ENCODE peak calls at places on chromosomes 13 and 19, in seven cellular contexts. Z is psoas muscle, M is H9, W is tibial artery, A is cardiac muscle cell, G is A673, T is MCF 10A. P is an unnamed sample.
A peak's percentile ranks its signal among the peaks of the same experiment; 100 is the strongest.

GRCh38 chr19:58568731-58569130 is 4.4 kb downstream of the MZF1 start:
- DNase-seq in Z (no peak), M (no peak), W (peak; percentile 35), A (no peak), G (no peak), T (no peak), P (no peak)

GRCh38 chr13:79056706-79057105 is 349.3 kb downstream of the RBM26 start:
- DNase-seq in Z (no peak), M (no peak), W (no peak), A (no peak), G (no peak), T (no peak), P (no peak)

GRCh38 chr13:113881614-113882265 is 17.9 kb upstream of the GAS6 start:
- DNase-seq in Z (no peak), M (no peak), W (peak; percentile 68), A (no peak), G (no peak), T (no peak), P (peak; percentile 35)

GRCh38 chr13:59750860-59751259 is 412.9 kb downstream of the DIAPH3 start:
- DNase-seq in Z (no peak), M (peak; percentile 74), W (no peak), A (peak; percentile 75), G (peak; percentile 93), T (no peak), P (peak; percentile 42)

GRCh38 chr19:42410371-42410770 is 16.8 kb downstream of the LIPE start:
- DNase-seq in Z (peak; percentile 34), M (no peak), W (no peak), A (no peak), G (no peak), T (no peak), P (no peak)

GRCh38 chr13:113178070-113178895 is 19.8 kb downstream of the PROZ start:
- DNase-seq in Z (no peak), M (no peak), W (no peak), A (peak; percentile 86), G (no peak), T (peak; percentile 21), P (peak; percentile 40)

GRCh38 chr13:19713186-19713965 is 69.4 kb downstream of the PSPC1 start:
- DNase-seq in Z (no peak), M (no peak), W (no peak), A (peak; percentile 72), G (peak; percentile 52), T (peak; percentile 64), P (peak; percentile 27)

GRCh38 chr13:41178040-41178439 is 16.3 kb downstream of the KBTBD7 start:
- DNase-seq in Z (no peak), M (no peak), W (no peak), A (peak; percentile 76), G (no peak), T (no peak), P (no peak)

GRCh38 chr13:37481005-37481857 is 117.3 kb downstream of the POSTN start:
- DNase-seq in Z (no peak), M (no peak), W (no peak), A (peak; percentile 38), G (no peak), T (no peak), P (no peak)

GRCh38 chr13:107457686-107458085 is 757.6 kb downstream of the LIG4 start:
- DNase-seq in Z (no peak), M (no peak), W (no peak), A (no peak), G (no peak), T (no peak), P (no peak)

GRCh38 chr19:50496189-50497029 is 14.6 kb downstream of the JOSD2 start:
- DNase-seq in Z (peak; percentile 73), M (peak; percentile 71), W (peak; percentile 62), A (peak; percentile 49), G (no peak), T (no peak), P (no peak)

GRCh38 chr13:42977219-42977659 is 14.8 kb downstream of the EPSTI1 start:
- DNase-seq in Z (no peak), M (no peak), W (no peak), A (no peak), G (no peak), T (no peak), P (no peak)

GRCh38 chr13:36998624-36999041 is 507 bp downstream of the ALG5 start:
- DNase-seq in Z (peak; percentile 57), M (peak; percentile 34), W (peak; percentile 69), A (peak; percentile 8), G (no peak), T (no peak), P (no peak)

GRCh38 chr19:47713046-47714021 is at the start of gene EHD2:
- DNase-seq in Z (peak; percentile 85), M (peak; percentile 64), W (peak; percentile 90), A (peak; percentile 86), G (peak; percentile 69), T (peak; percentile 81), P (no peak)

GRCh38 chr13:28792992-28793391 is 27.1 kb upstream of the MTUS2 start:
- DNase-seq in Z (no peak), M (no peak), W (no peak), A (peak; percentile 77), G (no peak), T (no peak), P (peak; percentile 20)

GRCh38 chr19:45306522-45307027 is 16.1 kb downstream of the CKM start:
- DNase-seq in Z (no peak), M (peak; percentile 81), W (no peak), A (no peak), G (peak; percentile 70), T (no peak), P (no peak)

GRCh38 chr19:45195764-45196163 is 17.2 kb downstream of the BLOC1S3 start:
- DNase-seq in Z (no peak), M (no peak), W (no peak), A (no peak), G (no peak), T (no peak), P (no peak)

GRCh38 chr19:12913871-12914690 is 5.0 kb downstream of the SYCE2 start:
- DNase-seq in Z (no peak), M (no peak), W (no peak), A (peak; percentile 75), G (no peak), T (no peak), P (no peak)

GRCh38 chr13:23705578-23705977 is 135.4 kb downstream of the TNFRSF19 start:
- DNase-seq in Z (no peak), M (no peak), W (no peak), A (peak; percentile 82), G (no peak), T (no peak), P (no peak)

GRCh38 chr13:93023929-93024328 is 202.7 kb upstream of the GPC6 start:
- DNase-seq in Z (no peak), M (no peak), W (no peak), A (no peak), G (no peak), T (no peak), P (no peak)

GRCh38 chr19:29537181-29537580 is 11.4 kb downstream of the VSTM2B start:
- DNase-seq in Z (no peak), M (peak; percentile 12), W (peak; percentile 49), A (no peak), G (no peak), T (no peak), P (no peak)

GRCh38 chr13:91286317-91286716 is 61.2 kb upstream of the MIR17HG start:
- DNase-seq in Z (no peak), M (no peak), W (no peak), A (no peak), G (no peak), T (no peak), P (no peak)

GRCh38 chr13:28531956-28532225 is 37.0 kb upstream of the FLT1 start:
- DNase-seq in Z (no peak), M (no peak), W (no peak), A (no peak), G (peak; percentile 54), T (no peak), P (no peak)

GRCh38 chr19:44552324-44552723 is 22.8 kb upstream of the CEACAM20 start:
- DNase-seq in Z (no peak), M (peak; percentile 91), W (no peak), A (peak; percentile 35), G (peak; percentile 47), T (peak; percentile 66), P (peak; percentile 65)

GRCh38 chr13:27270594-27271520 is at the start of gene RASL11A:
- DNase-seq in Z (peak; percentile 91), M (peak; percentile 89), W (peak; percentile 93), A (peak; percentile 91), G (peak; percentile 77), T (peak; percentile 81), P (peak; percentile 49)

GRCh38 chr13:70088926-70089325 is 18.7 kb upstream of the ATXN8OS start:
- DNase-seq in Z (no peak), M (no peak), W (no peak), A (no peak), G (no peak), T (no peak), P (no peak)
- TF ChIP-seq CTCF in Z (no peak), M (no peak), W (no peak), A (no peak), G (no peak), T (no peak), P (no peak)

GRCh38 chr19:15418588-15419412 is at the start of gene AKAP8L:
- DNase-seq in Z (peak; percentile 99), M (peak; percentile 99), W (peak; percentile 100), A (peak; percentile 100), G (peak; percentile 100), T (peak; percentile 100), P (peak; percentile 97)
- TF ChIP-seq CTCF in Z (peak; percentile 39), M (peak; percentile 86), W (peak; percentile 61), A (peak; percentile 61), G (peak; percentile 86), T (peak; percentile 43), P (peak; percentile 92)

GRCh38 chr13:112132142-112132541 is 65.2 kb downstream of the SOX1 start:
- DNase-seq in Z (no peak), M (no peak), W (no peak), A (no peak), G (peak; percentile 34), T (no peak), P (no peak)
- TF ChIP-seq CTCF in Z (no peak), M (no peak), W (no peak), A (no peak), G (no peak), T (no peak), P (no peak)

GRCh38 chr13:98065468-98065867 is 77.4 kb upstream of the FARP1 start:
- DNase-seq in Z (no peak), M (no peak), W (no peak), A (no peak), G (no peak), T (no peak), P (no peak)
- TF ChIP-seq CTCF in Z (no peak), M (no peak), W (no peak), A (no peak), G (peak; percentile 13), T (no peak), P (peak; percentile 19)

GRCh38 chr13:30934381-30934780 is 1.9 kb downstream of the TEX26 start:
- DNase-seq in Z (no peak), M (peak; percentile 66), W (no peak), A (no peak), G (no peak), T (no peak), P (no peak)
- TF ChIP-seq CTCF in Z (no peak), M (peak; percentile 60), W (no peak), A (no peak), G (peak; percentile 16), T (no peak), P (no peak)

GRCh38 chr13:51839711-51840110 is 5.3 kb downstream of the TMEM272 start:
- DNase-seq in Z (no peak), M (peak; percentile 17), W (no peak), A (no peak), G (no peak), T (no peak), P (no peak)
- TF ChIP-seq CTCF in Z (no peak), M (no peak), W (no peak), A (no peak), G (no peak), T (no peak), P (no peak)

P was measured in foreskin keratinocyte.